ENCODE peak calls at places on chromosomes 5 and 9, in five cellular contexts. W is WTC11, O is AG04450, D is HS-27A, B is fibroblast of mammary gland. K is an unnamed sample.

GRCh38 chr9:89774971-89775370 is 170.2 kb downstream of the GADD45G start:
- DNase-seq in B (no peak), W (no peak), D (no peak), O (no peak), K (no peak)

GRCh38 chr9:70413427-70413797 is 1.0 kb downstream of the KLF9 start:
- DNase-seq in W (peak; percentile 66), D (no peak), B (no peak), O (no peak), K (no peak)

GRCh38 chr5:122312670-122312988 is 592 bp downstream of the SNCAIP start:
- DNase-seq in B (peak; percentile 26), D (no peak), O (no peak), W (peak; percentile 29), K (no peak)

GRCh38 chr9:5832093-5832542 is 799 bp downstream of the ERMP1 start:
- DNase-seq in W (no peak), B (no peak), O (no peak), D (no peak), K (peak; percentile 62)

GRCh38 chr5:39073759-39074008 is 515 bp downstream of the RICTOR start:
- DNase-seq in D (no peak), O (no peak), W (no peak), B (no peak), K (no peak)

GRCh38 chr5:83899351-83899970 is 178.8 kb upstream of the HAPLN1 start:
- DNase-seq in W (no peak), O (no peak), B (no peak), D (no peak), K (no peak)

GRCh38 chr5:120507826-120508463 is 43.8 kb downstream of the PRR16 start:
- DNase-seq in O (no peak), B (no peak), W (no peak), D (no peak), K (no peak)

GRCh38 chr9:134828892-134829291 is 51.7 kb upstream of the FCN2 start:
- DNase-seq in W (no peak), B (no peak), D (no peak), O (no peak), K (no peak)

GRCh38 chr9:16726718-16727451 is 143.6 kb downstream of the BNC2 start:
- DNase-seq in B (peak; percentile 95), W (peak; percentile 82), D (no peak), O (peak; percentile 29), K (no peak)

GRCh38 chr9:72454871-72455471 is 66.4 kb upstream of the TMC1 start:
- DNase-seq in W (no peak), O (no peak), D (no peak), B (no peak), K (peak; percentile 54)

GRCh38 chr9:126198854-126199253 is 127.8 kb upstream of the MVB12B start:
- DNase-seq in D (no peak), O (no peak), W (no peak), B (no peak), K (no peak)

GRCh38 chr5:29263836-29264235 is 1929.7 kb upstream of the CDH6 start:
- DNase-seq in B (no peak), O (no peak), W (no peak), D (no peak), K (no peak)

GRCh38 chr5:100517301-100517974 is 17.7 kb upstream of the FAM174A start:
- DNase-seq in W (peak; percentile 59), B (no peak), D (no peak), O (no peak), K (no peak)

GRCh38 chr5:59188415-59189225 is 605.7 kb downstream of the RAB3C start:
- DNase-seq in W (peak; percentile 63), B (peak; percentile 75), D (no peak), O (no peak), K (peak; percentile 69)

GRCh38 chr5:96838483-96839395 is 31.0 kb upstream of the ERAP1 start:
- DNase-seq in W (no peak), D (no peak), B (no peak), O (no peak), K (no peak)

GRCh38 chr9:82332774-82333152 is 344.2 kb downstream of the SPATA31D1 start:
- DNase-seq in D (no peak), O (no peak), B (peak; percentile 8), W (no peak), K (no peak)

GRCh38 chr5:102959055-102959454 is 160.9 kb downstream of the GIN1 start:
- DNase-seq in B (peak; percentile 95), O (peak; percentile 63), W (no peak), D (peak; percentile 66), K (no peak)

GRCh38 chr9:437066-438015 is 222.7 kb downstream of the DOCK8 start:
- DNase-seq in W (no peak), D (no peak), B (peak; percentile 69), O (peak; percentile 15), K (no peak)

GRCh38 chr9:121750715-121751623 is 99.5 kb downstream of the DAB2IP start:
- DNase-seq in D (no peak), B (no peak), O (no peak), W (no peak), K (peak; percentile 78)

GRCh38 chr5:83750759-83751158 is 30.1 kb upstream of the HAPLN1 start:
- DNase-seq in B (no peak), W (no peak), D (no peak), O (no peak), K (no peak)